ENCODE peak calls at places on chromosomes 2 and 18, in nine cellular contexts. One of them, this sample, is unnamed.

GRCh38 chr2:207676827-207677354 is 34.5 kb upstream of the CCNYL1 start:
- DNase-seq in neural progenitor cell: no peak
- DNase-seq in WTC11: no peak
- DNase-seq in glutamatergic neuron: no peak
- DNase-seq in ascending aorta: no peak
- DNase-seq in EH: peak
- DNase-seq in skeletal muscle cell: peak
- DNase-seq in Daoy: peak
- DNase-seq in effector CD4-positive, alpha-beta T cell: no peak
- DNase-seq in this sample: no peak

GRCh38 chr2:134668821-134669220 is 50.0 kb downstream of the TMEM163 start:
- DNase-seq in neural progenitor cell: no peak
- DNase-seq in WTC11: no peak
- DNase-seq in glutamatergic neuron: no peak
- DNase-seq in ascending aorta: no peak
- DNase-seq in EH: no peak
- DNase-seq in skeletal muscle cell: no peak
- DNase-seq in Daoy: peak
- DNase-seq in effector CD4-positive, alpha-beta T cell: peak
- DNase-seq in this sample: peak

GRCh38 chr2:10057231-10058107 is 14.1 kb downstream of the KLF11 start:
- DNase-seq in neural progenitor cell: peak
- DNase-seq in WTC11: peak
- DNase-seq in glutamatergic neuron: peak
- DNase-seq in ascending aorta: no peak
- DNase-seq in EH: peak
- DNase-seq in skeletal muscle cell: peak
- DNase-seq in Daoy: peak
- DNase-seq in effector CD4-positive, alpha-beta T cell: no peak
- DNase-seq in this sample: peak

GRCh38 chr2:219731173-219731572 is 103.7 kb downstream of the SLC4A3 start:
- DNase-seq in neural progenitor cell: no peak
- DNase-seq in WTC11: no peak
- DNase-seq in glutamatergic neuron: no peak
- DNase-seq in ascending aorta: no peak
- DNase-seq in EH: no peak
- DNase-seq in skeletal muscle cell: no peak
- DNase-seq in Daoy: no peak
- DNase-seq in effector CD4-positive, alpha-beta T cell: no peak
- DNase-seq in this sample: no peak

GRCh38 chr2:202514732-202515131 is 120.0 kb upstream of the FAM117B start:
- DNase-seq in neural progenitor cell: no peak
- DNase-seq in WTC11: no peak
- DNase-seq in glutamatergic neuron: no peak
- DNase-seq in ascending aorta: no peak
- DNase-seq in EH: no peak
- DNase-seq in skeletal muscle cell: no peak
- DNase-seq in Daoy: no peak
- DNase-seq in effector CD4-positive, alpha-beta T cell: no peak
- DNase-seq in this sample: no peak

GRCh38 chr18:50218432-50219197 is 23.7 kb upstream of the MYO5B start:
- DNase-seq in neural progenitor cell: peak
- DNase-seq in WTC11: peak
- DNase-seq in glutamatergic neuron: no peak
- DNase-seq in ascending aorta: no peak
- DNase-seq in EH: peak
- DNase-seq in skeletal muscle cell: no peak
- DNase-seq in Daoy: no peak
- DNase-seq in effector CD4-positive, alpha-beta T cell: peak
- DNase-seq in this sample: no peak

GRCh38 chr2:10716581-10716980 is 4.8 kb upstream of the ATP6V1C2 start:
- DNase-seq in neural progenitor cell: no peak
- DNase-seq in WTC11: no peak
- DNase-seq in glutamatergic neuron: no peak
- DNase-seq in ascending aorta: no peak
- DNase-seq in EH: no peak
- DNase-seq in skeletal muscle cell: no peak
- DNase-seq in Daoy: no peak
- DNase-seq in effector CD4-positive, alpha-beta T cell: no peak
- DNase-seq in this sample: no peak

GRCh38 chr2:238817382-238817781 is 30.5 kb upstream of the TWIST2 start:
- DNase-seq in neural progenitor cell: no peak
- DNase-seq in WTC11: no peak
- DNase-seq in glutamatergic neuron: no peak
- DNase-seq in ascending aorta: no peak
- DNase-seq in EH: no peak
- DNase-seq in skeletal muscle cell: no peak
- DNase-seq in Daoy: no peak
- DNase-seq in effector CD4-positive, alpha-beta T cell: no peak
- DNase-seq in this sample: no peak

GRCh38 chr18:5890606-5891360 is 4.5 kb downstream of the TMEM200C start:
- DNase-seq in neural progenitor cell: peak
- DNase-seq in WTC11: peak
- DNase-seq in glutamatergic neuron: peak
- DNase-seq in ascending aorta: no peak
- DNase-seq in EH: no peak
- DNase-seq in skeletal muscle cell: no peak
- DNase-seq in Daoy: no peak
- DNase-seq in effector CD4-positive, alpha-beta T cell: no peak
- DNase-seq in this sample: peak

GRCh38 chr2:137031731-137032130 is 266.4 kb downstream of the THSD7B start:
- DNase-seq in neural progenitor cell: no peak
- DNase-seq in WTC11: no peak
- DNase-seq in glutamatergic neuron: no peak
- DNase-seq in ascending aorta: no peak
- DNase-seq in EH: no peak
- DNase-seq in skeletal muscle cell: no peak
- DNase-seq in Daoy: no peak
- DNase-seq in effector CD4-positive, alpha-beta T cell: no peak
- DNase-seq in this sample: no peak

GRCh38 chr2:152240559-152241231 is 65.1 kb upstream of the STAM2 start:
- DNase-seq in neural progenitor cell: no peak
- DNase-seq in WTC11: no peak
- DNase-seq in glutamatergic neuron: no peak
- DNase-seq in ascending aorta: no peak
- DNase-seq in EH: peak
- DNase-seq in skeletal muscle cell: peak
- DNase-seq in Daoy: peak
- DNase-seq in effector CD4-positive, alpha-beta T cell: no peak
- DNase-seq in this sample: no peak

GRCh38 chr2:239262484-239263230 is 138.2 kb downstream of the HDAC4 start:
- DNase-seq in neural progenitor cell: no peak
- DNase-seq in WTC11: no peak
- DNase-seq in glutamatergic neuron: no peak
- DNase-seq in ascending aorta: no peak
- DNase-seq in EH: no peak
- DNase-seq in skeletal muscle cell: no peak
- DNase-seq in Daoy: no peak
- DNase-seq in effector CD4-positive, alpha-beta T cell: no peak
- DNase-seq in this sample: no peak

GRCh38 chr2:27705851-27706622 is 42.3 kb downstream of the SLC4A1AP start:
- DNase-seq in neural progenitor cell: no peak
- DNase-seq in WTC11: no peak
- DNase-seq in glutamatergic neuron: no peak
- DNase-seq in ascending aorta: peak
- DNase-seq in EH: peak
- DNase-seq in skeletal muscle cell: peak
- DNase-seq in Daoy: peak
- DNase-seq in effector CD4-positive, alpha-beta T cell: no peak
- DNase-seq in this sample: peak

GRCh38 chr2:132424526-132425121 is 8.0 kb downstream of the GPR39 start:
- DNase-seq in neural progenitor cell: no peak
- DNase-seq in WTC11: no peak
- DNase-seq in glutamatergic neuron: no peak
- DNase-seq in ascending aorta: no peak
- DNase-seq in EH: peak
- DNase-seq in skeletal muscle cell: peak
- DNase-seq in Daoy: no peak
- DNase-seq in effector CD4-positive, alpha-beta T cell: no peak
- DNase-seq in this sample: no peak

GRCh38 chr18:33839452-33840225 is 261.6 kb downstream of the ASXL3 start:
- DNase-seq in neural progenitor cell: peak
- DNase-seq in WTC11: no peak
- DNase-seq in glutamatergic neuron: no peak
- DNase-seq in ascending aorta: no peak
- DNase-seq in EH: no peak
- DNase-seq in skeletal muscle cell: no peak
- DNase-seq in Daoy: peak
- DNase-seq in effector CD4-positive, alpha-beta T cell: no peak
- DNase-seq in this sample: no peak

GRCh38 chr2:49225126-49225525 is 70.8 kb upstream of the FSHR start:
- DNase-seq in neural progenitor cell: no peak
- DNase-seq in WTC11: no peak
- DNase-seq in glutamatergic neuron: no peak
- DNase-seq in ascending aorta: no peak
- DNase-seq in EH: peak
- DNase-seq in skeletal muscle cell: no peak
- DNase-seq in Daoy: no peak
- DNase-seq in effector CD4-positive, alpha-beta T cell: no peak
- DNase-seq in this sample: no peak

GRCh38 chr18:76426738-76427305 is 68.2 kb downstream of the ZNF516 start:
- DNase-seq in neural progenitor cell: peak
- DNase-seq in WTC11: peak
- DNase-seq in glutamatergic neuron: peak
- DNase-seq in ascending aorta: no peak
- DNase-seq in EH: peak
- DNase-seq in skeletal muscle cell: no peak
- DNase-seq in Daoy: no peak
- DNase-seq in effector CD4-positive, alpha-beta T cell: no peak
- DNase-seq in this sample: no peak

GRCh38 chr2:29323961-29324360 is 208.7 kb downstream of the CLIP4 start:
- DNase-seq in neural progenitor cell: no peak
- DNase-seq in WTC11: no peak
- DNase-seq in glutamatergic neuron: no peak
- DNase-seq in ascending aorta: no peak
- DNase-seq in EH: no peak
- DNase-seq in skeletal muscle cell: no peak
- DNase-seq in Daoy: peak
- DNase-seq in effector CD4-positive, alpha-beta T cell: no peak
- DNase-seq in this sample: no peak

GRCh38 chr18:49006641-49007136 is 55.9 kb upstream of the SMAD7 start:
- DNase-seq in neural progenitor cell: no peak
- DNase-seq in WTC11: no peak
- DNase-seq in glutamatergic neuron: no peak
- DNase-seq in ascending aorta: no peak
- DNase-seq in EH: no peak
- DNase-seq in skeletal muscle cell: no peak
- DNase-seq in Daoy: peak
- DNase-seq in effector CD4-positive, alpha-beta T cell: no peak
- DNase-seq in this sample: no peak

GRCh38 chr18:48589797-48590519 is 51.1 kb downstream of the CTIF start:
- DNase-seq in neural progenitor cell: no peak
- DNase-seq in WTC11: no peak
- DNase-seq in glutamatergic neuron: no peak
- DNase-seq in ascending aorta: peak
- DNase-seq in EH: peak
- DNase-seq in skeletal muscle cell: no peak
- DNase-seq in Daoy: peak
- DNase-seq in effector CD4-positive, alpha-beta T cell: no peak
- DNase-seq in this sample: no peak

GRCh38 chr18:36809590-36810381 is 19.0 kb downstream of the TPGS2 start:
- DNase-seq in neural progenitor cell: peak
- DNase-seq in WTC11: peak
- DNase-seq in glutamatergic neuron: no peak
- DNase-seq in ascending aorta: no peak
- DNase-seq in EH: peak
- DNase-seq in skeletal muscle cell: no peak
- DNase-seq in Daoy: peak
- DNase-seq in effector CD4-positive, alpha-beta T cell: peak
- DNase-seq in this sample: peak

GRCh38 chr18:498901-499300 is 1.6 kb downstream of the COLEC12 start:
- DNase-seq in neural progenitor cell: no peak
- DNase-seq in WTC11: no peak
- DNase-seq in glutamatergic neuron: no peak
- DNase-seq in ascending aorta: no peak
- DNase-seq in EH: peak
- DNase-seq in skeletal muscle cell: no peak
- DNase-seq in Daoy: no peak
- DNase-seq in effector CD4-positive, alpha-beta T cell: no peak
- DNase-seq in this sample: no peak

GRCh38 chr2:153360239-153360638 is 118.3 kb downstream of the RPRM start:
- DNase-seq in neural progenitor cell: peak
- DNase-seq in WTC11: peak
- DNase-seq in glutamatergic neuron: peak
- DNase-seq in ascending aorta: no peak
- DNase-seq in EH: no peak
- DNase-seq in skeletal muscle cell: no peak
- DNase-seq in Daoy: no peak
- DNase-seq in effector CD4-positive, alpha-beta T cell: no peak
- DNase-seq in this sample: no peak

This sample was measured in upper lobe of left lung.